ENCODE peak calls at places on chromosomes 6 and 20, in five cellular contexts. Z is AG10803; W is NCI-H1092; N is activated T-cell treated with anti-CD3 and anti-CD28 coated beads, Interleukin-2, amount 50 U/mL, for 48 hours; F is left lung. E is an unnamed sample.

GRCh38 chr6:1232578-1232977 is 79.3 kb upstream of the FOXQ1 start:
- DNase-seq in Z (no peak), W (no peak), N (no peak), F (no peak), E (no peak)

GRCh38 chr20:52524865-52525264 is 333.3 kb upstream of the ZFP64 start:
- DNase-seq in Z (peak), W (no peak), N (no peak), F (no peak), E (no peak)

GRCh38 chr6:73704260-73704659 is 8.3 kb downstream of the CD109 start:
- DNase-seq in Z (peak), W (no peak), N (peak), F (no peak), E (peak)

GRCh38 chr6:5644523-5645183 is 362.1 kb downstream of the NRN1 start:
- DNase-seq in Z (no peak), W (no peak), N (no peak), F (no peak), E (peak)

GRCh38 chr20:21713901-21714296 is 8.4 kb downstream of the PAX1 start:
- DNase-seq in Z (no peak), W (no peak), N (no peak), F (peak), E (no peak)

GRCh38 chr6:138104618-138105213 is 2.5 kb downstream of the PERP start:
- DNase-seq in Z (no peak), W (no peak), N (no peak), F (no peak), E (no peak)

GRCh38 chr6:143140767-143141166 is 80.1 kb downstream of the AIG1 start:
- DNase-seq in Z (no peak), W (no peak), N (no peak), F (no peak), E (no peak)

GRCh38 chr6:12516070-12516469 is 200.5 kb upstream of the PHACTR1 start:
- DNase-seq in Z (peak), W (no peak), N (no peak), F (no peak), E (no peak)

GRCh38 chr20:56995635-56996075 is 270.8 kb downstream of the BMP7 start:
- DNase-seq in Z (no peak), W (no peak), N (no peak), F (peak), E (no peak)

GRCh38 chr6:991192-991591 is 298.3 kb upstream of the EXOC2 start:
- DNase-seq in Z (no peak), W (no peak), N (no peak), F (no peak), E (no peak)

GRCh38 chr20:23011008-23011721 is 23.9 kb upstream of the SSTR4 start:
- DNase-seq in Z (no peak), W (no peak), N (no peak), F (no peak), E (no peak)

GRCh38 chr6:137217801-137218472 is 1.2 kb downstream of the IFNGR1 start:
- DNase-seq in Z (peak), W (no peak), N (no peak), F (no peak), E (no peak)

GRCh38 chr20:55252525-55252924 is 752.8 kb downstream of the CBLN4 start:
- DNase-seq in Z (no peak), W (no peak), N (no peak), F (no peak), E (no peak)

GRCh38 chr6:116287668-116288282 is 8.0 kb upstream of the TSPYL1 start:
- DNase-seq in Z (peak), W (no peak), N (no peak), F (no peak), E (no peak)

GRCh38 chr6:136077834-136078576 is 172.1 kb downstream of the MTFR2 start:
- DNase-seq in Z (peak), W (no peak), N (no peak), F (no peak), E (peak)

GRCh38 chr6:148392611-148393160 is 50.0 kb downstream of the SASH1 start:
- DNase-seq in Z (peak), W (no peak), N (no peak), F (no peak), E (no peak)

GRCh38 chr6:13453771-13454251 is 33.6 kb downstream of the GFOD1 start:
- DNase-seq in Z (no peak), W (no peak), N (peak), F (no peak), E (peak)

GRCh38 chr6:130394238-130394637 is 28.4 kb downstream of the TMEM200A start:
- DNase-seq in Z (no peak), W (no peak), N (no peak), F (no peak), E (no peak)

GRCh38 chr20:51067792-51068191 is 44.9 kb upstream of the KCNG1 start:
- DNase-seq in Z (no peak), W (no peak), N (no peak), F (no peak), E (no peak)

GRCh38 chr6:157755752-157756411 is 67.2 kb upstream of the SNX9 start:
- DNase-seq in Z (no peak), W (no peak), N (peak), F (no peak), E (no peak)

GRCh38 chr6:100084301-100085161 is 90.5 kb upstream of the MCHR2 start:
- DNase-seq in Z (peak), W (no peak), N (no peak), F (no peak), E (no peak)

GRCh38 chr6:39665871-39666270 is 59.3 kb downstream of the KIF6 start:
- DNase-seq in Z (peak), W (no peak), N (no peak), F (no peak), E (no peak)

GRCh38 chr6:134168580-134169223 is 116.3 kb upstream of the SLC2A12 start:
- DNase-seq in Z (peak), W (no peak), N (no peak), F (no peak), E (no peak)

GRCh38 chr6:133889557-133890301 is 816 bp downstream of the TCF21 start:
- DNase-seq in Z (peak), W (no peak), N (peak), F (peak), E (no peak)

GRCh38 chr6:42103218-42103617 is 39.2 kb downstream of the C6orf132 start:
- DNase-seq in Z (no peak), W (no peak), N (no peak), F (no peak), E (no peak)

GRCh38 chr6:75436869-75437268 is 56.7 kb downstream of the FILIP1 start:
- DNase-seq in Z (no peak), W (no peak), N (no peak), F (no peak), E (no peak)

GRCh38 chr6:25981529-25982263 is 19.1 kb downstream of the TRIM38 start:
- DNase-seq in Z (no peak), W (no peak), N (no peak), F (no peak), E (no peak)

GRCh38 chr20:32024683-32025295 is 14.6 kb downstream of the CCM2L start:
- DNase-seq in Z (no peak), W (no peak), N (no peak), F (no peak), E (no peak)

GRCh38 chr20:62088258-62089127 is 22.8 kb upstream of the TAF4 start:
- DNase-seq in Z (peak), W (no peak), N (no peak), F (no peak), E (peak)

GRCh38 chr6:14791525-14791924 is 454.3 kb upstream of the JARID2 start:
- DNase-seq in Z (peak), W (no peak), N (no peak), F (no peak), E (no peak)